ENCODE peak calls at places on chromosomes 12 and 14, in eight cellular contexts. One of them, this sample, is unnamed.

GRCh38 chr12:125773033-125773432 is 707.8 kb downstream of the AACS start:
- DNase-seq in CD4-positive, alpha-beta T cell: no peak
- DNase-seq in Panc1: no peak
- DNase-seq in NB4: peak; percentile 76
- DNase-seq in lower leg skin: no peak
- DNase-seq in BE2C: peak; percentile 38
- DNase-seq in progenitor cell of endocrine pancreas: no peak
- DNase-seq in heart right ventricle: no peak
- DNase-seq in this sample: no peak

GRCh38 chr12:124301084-124301654 is 6.3 kb downstream of the RFLNA start:
- DNase-seq in CD4-positive, alpha-beta T cell: no peak
- DNase-seq in heart right ventricle: no peak
- DNase-seq in lower leg skin: no peak
- DNase-seq in NB4: no peak
- DNase-seq in BE2C: no peak
- DNase-seq in Panc1: no peak
- DNase-seq in progenitor cell of endocrine pancreas: no peak
- DNase-seq in this sample: no peak

GRCh38 chr12:51827925-51828818 is 20.3 kb downstream of the FIGNL2 start:
- DNase-seq in lower leg skin: no peak
- DNase-seq in CD4-positive, alpha-beta T cell: no peak
- DNase-seq in NB4: peak; percentile 44
- DNase-seq in heart right ventricle: no peak
- DNase-seq in Panc1: no peak
- DNase-seq in BE2C: no peak
- DNase-seq in progenitor cell of endocrine pancreas: no peak
- DNase-seq in this sample: no peak

GRCh38 chr14:29892327-29892726 is 35.3 kb downstream of the PRKD1 start:
- DNase-seq in CD4-positive, alpha-beta T cell: no peak
- DNase-seq in progenitor cell of endocrine pancreas: no peak
- DNase-seq in lower leg skin: no peak
- DNase-seq in heart right ventricle: no peak
- DNase-seq in BE2C: no peak
- DNase-seq in NB4: no peak
- DNase-seq in Panc1: no peak
- DNase-seq in this sample: no peak

GRCh38 chr12:97921957-97922722 is 459.5 kb downstream of the RMST start:
- DNase-seq in progenitor cell of endocrine pancreas: no peak
- DNase-seq in heart right ventricle: no peak
- DNase-seq in CD4-positive, alpha-beta T cell: no peak
- DNase-seq in Panc1: no peak
- DNase-seq in NB4: no peak
- DNase-seq in lower leg skin: no peak
- DNase-seq in BE2C: no peak
- DNase-seq in this sample: no peak

GRCh38 chr14:68676511-68676943 is 116.3 kb downstream of the ZFP36L1 start:
- DNase-seq in NB4: no peak
- DNase-seq in Panc1: no peak
- DNase-seq in heart right ventricle: no peak
- DNase-seq in progenitor cell of endocrine pancreas: no peak
- DNase-seq in CD4-positive, alpha-beta T cell: no peak
- DNase-seq in BE2C: no peak
- DNase-seq in lower leg skin: no peak
- DNase-seq in this sample: no peak

GRCh38 chr14:85471744-85472143 is 58.2 kb upstream of the FLRT2 start:
- DNase-seq in Panc1: peak; percentile 48
- DNase-seq in NB4: no peak
- DNase-seq in progenitor cell of endocrine pancreas: no peak
- DNase-seq in lower leg skin: no peak
- DNase-seq in heart right ventricle: peak; percentile 36
- DNase-seq in CD4-positive, alpha-beta T cell: no peak
- DNase-seq in BE2C: no peak
- DNase-seq in this sample: no peak

GRCh38 chr14:90019824-90020523 is 41.8 kb upstream of the KCNK13 start:
- DNase-seq in CD4-positive, alpha-beta T cell: no peak
- DNase-seq in heart right ventricle: no peak
- DNase-seq in progenitor cell of endocrine pancreas: no peak
- DNase-seq in Panc1: no peak
- DNase-seq in lower leg skin: no peak
- DNase-seq in NB4: no peak
- DNase-seq in BE2C: no peak
- DNase-seq in this sample: no peak

GRCh38 chr14:93970967-93971634 is 5.3 kb downstream of the ASB2 start:
- DNase-seq in BE2C: no peak
- DNase-seq in Panc1: no peak
- DNase-seq in NB4: peak; percentile 64
- DNase-seq in CD4-positive, alpha-beta T cell: no peak
- DNase-seq in heart right ventricle: no peak
- DNase-seq in progenitor cell of endocrine pancreas: no peak
- DNase-seq in lower leg skin: no peak
- DNase-seq in this sample: peak; percentile 51

GRCh38 chr14:88013750-88014349 is 8.9 kb downstream of the GPR65 start:
- DNase-seq in BE2C: peak; percentile 68
- DNase-seq in heart right ventricle: peak; percentile 69
- DNase-seq in lower leg skin: peak; percentile 92
- DNase-seq in progenitor cell of endocrine pancreas: peak; percentile 41
- DNase-seq in CD4-positive, alpha-beta T cell: no peak
- DNase-seq in Panc1: peak; percentile 48
- DNase-seq in NB4: peak; percentile 63
- DNase-seq in this sample: peak; percentile 55

GRCh38 chr14:99633141-99633540 is 11.8 kb upstream of the HHIPL1 start:
- DNase-seq in BE2C: peak; percentile 38
- DNase-seq in progenitor cell of endocrine pancreas: no peak
- DNase-seq in NB4: no peak
- DNase-seq in heart right ventricle: no peak
- DNase-seq in CD4-positive, alpha-beta T cell: no peak
- DNase-seq in Panc1: no peak
- DNase-seq in lower leg skin: no peak
- DNase-seq in this sample: no peak

GRCh38 chr14:53609009-53609408 is 347.6 kb downstream of the BMP4 start:
- DNase-seq in NB4: no peak
- DNase-seq in progenitor cell of endocrine pancreas: no peak
- DNase-seq in CD4-positive, alpha-beta T cell: no peak
- DNase-seq in lower leg skin: no peak
- DNase-seq in heart right ventricle: no peak
- DNase-seq in BE2C: no peak
- DNase-seq in Panc1: no peak
- DNase-seq in this sample: no peak

GRCh38 chr14:53613404-53614253 is 343.0 kb downstream of the BMP4 start:
- DNase-seq in Panc1: peak; percentile 69
- DNase-seq in lower leg skin: no peak
- DNase-seq in NB4: no peak
- DNase-seq in CD4-positive, alpha-beta T cell: no peak
- DNase-seq in BE2C: no peak
- DNase-seq in heart right ventricle: no peak
- DNase-seq in progenitor cell of endocrine pancreas: peak; percentile 25
- DNase-seq in this sample: no peak

GRCh38 chr14:53615254-53615653 is 341.4 kb downstream of the BMP4 start:
- DNase-seq in progenitor cell of endocrine pancreas: no peak
- DNase-seq in lower leg skin: no peak
- DNase-seq in BE2C: no peak
- DNase-seq in heart right ventricle: no peak
- DNase-seq in Panc1: no peak
- DNase-seq in CD4-positive, alpha-beta T cell: no peak
- DNase-seq in NB4: no peak
- DNase-seq in this sample: no peak

GRCh38 chr14:53608369-53608768 is 348.3 kb downstream of the BMP4 start:
- DNase-seq in Panc1: no peak
- DNase-seq in NB4: no peak
- DNase-seq in BE2C: no peak
- DNase-seq in progenitor cell of endocrine pancreas: no peak
- DNase-seq in CD4-positive, alpha-beta T cell: no peak
- DNase-seq in heart right ventricle: no peak
- DNase-seq in lower leg skin: peak; percentile 81
- DNase-seq in this sample: no peak

DNA sequence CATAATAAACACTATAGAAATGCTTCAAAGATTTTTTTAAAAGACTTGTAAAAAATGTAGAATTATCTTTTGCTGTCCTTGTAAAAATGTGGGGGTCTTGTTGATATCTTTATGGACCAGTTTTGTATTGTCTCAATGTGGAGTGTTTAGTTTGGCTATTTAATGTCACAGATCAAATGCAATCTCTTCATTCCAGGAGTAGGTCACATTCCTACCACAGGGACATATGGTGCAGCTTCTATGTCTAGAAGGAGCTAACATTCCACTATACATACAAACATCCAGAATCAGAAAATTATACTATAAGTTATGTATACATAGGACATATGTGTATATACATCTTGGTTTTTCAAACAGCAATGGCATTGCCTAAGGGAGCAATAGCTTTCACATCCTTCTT is 345.7 kb downstream of the BMP4 start:
- DNase-seq in lower leg skin: no peak
- DNase-seq in progenitor cell of endocrine pancreas: no peak
- DNase-seq in heart right ventricle: no peak
- DNase-seq in BE2C: no peak
- DNase-seq in NB4: no peak
- DNase-seq in Panc1: no peak
- DNase-seq in CD4-positive, alpha-beta T cell: no peak
- DNase-seq in this sample: no peak
- TF ChIP-seq CTCF in lower leg skin: no peak
- TF ChIP-seq CTCF in progenitor cell of endocrine pancreas: peak; percentile 23
- TF ChIP-seq CTCF in heart right ventricle: no peak
- TF ChIP-seq CTCF in BE2C: no peak
- TF ChIP-seq CTCF in NB4: no peak
- TF ChIP-seq CTCF in Panc1: no peak
- TF ChIP-seq CTCF in CD4-positive, alpha-beta T cell: no peak
- TF ChIP-seq CTCF in this sample: no peak

GRCh38 chr14:67432088-67432564 is 20.2 kb upstream of the PLEK2 start:
- DNase-seq in Panc1: no peak
- DNase-seq in NB4: no peak
- DNase-seq in CD4-positive, alpha-beta T cell: no peak
- DNase-seq in heart right ventricle: no peak
- DNase-seq in BE2C: no peak
- DNase-seq in progenitor cell of endocrine pancreas: no peak
- DNase-seq in lower leg skin: no peak
- DNase-seq in this sample: no peak

GRCh38 chr14:67435603-67436002 is 23.6 kb upstream of the PLEK2 start:
- DNase-seq in BE2C: no peak
- DNase-seq in lower leg skin: no peak
- DNase-seq in heart right ventricle: no peak
- DNase-seq in NB4: no peak
- DNase-seq in progenitor cell of endocrine pancreas: no peak
- DNase-seq in Panc1: no peak
- DNase-seq in CD4-positive, alpha-beta T cell: no peak
- DNase-seq in this sample: no peak

GRCh38 chr14:67438969-67439368 is 27.0 kb upstream of the PLEK2 start:
- DNase-seq in lower leg skin: no peak
- DNase-seq in BE2C: no peak
- DNase-seq in CD4-positive, alpha-beta T cell: no peak
- DNase-seq in Panc1: no peak
- DNase-seq in NB4: no peak
- DNase-seq in heart right ventricle: no peak
- DNase-seq in progenitor cell of endocrine pancreas: no peak
- DNase-seq in this sample: no peak

GRCh38 chr14:67440513-67440912 is 28.5 kb upstream of the PLEK2 start:
- DNase-seq in CD4-positive, alpha-beta T cell: no peak
- DNase-seq in NB4: no peak
- DNase-seq in BE2C: no peak
- DNase-seq in progenitor cell of endocrine pancreas: no peak
- DNase-seq in heart right ventricle: no peak
- DNase-seq in Panc1: no peak
- DNase-seq in lower leg skin: no peak
- DNase-seq in this sample: no peak

GRCh38 chr14:67436006-67436866 is 24.3 kb upstream of the PLEK2 start:
- DNase-seq in heart right ventricle: no peak
- DNase-seq in Panc1: no peak
- DNase-seq in lower leg skin: no peak
- DNase-seq in BE2C: no peak
- DNase-seq in progenitor cell of endocrine pancreas: no peak
- DNase-seq in CD4-positive, alpha-beta T cell: no peak
- DNase-seq in NB4: no peak
- DNase-seq in this sample: no peak
- TF ChIP-seq CTCF in heart right ventricle: no peak
- TF ChIP-seq CTCF in Panc1: no peak
- TF ChIP-seq CTCF in lower leg skin: no peak
- TF ChIP-seq CTCF in BE2C: no peak
- TF ChIP-seq CTCF in progenitor cell of endocrine pancreas: no peak
- TF ChIP-seq CTCF in CD4-positive, alpha-beta T cell: no peak
- TF ChIP-seq CTCF in NB4: no peak
- TF ChIP-seq CTCF in this sample: no peak

DNA sequence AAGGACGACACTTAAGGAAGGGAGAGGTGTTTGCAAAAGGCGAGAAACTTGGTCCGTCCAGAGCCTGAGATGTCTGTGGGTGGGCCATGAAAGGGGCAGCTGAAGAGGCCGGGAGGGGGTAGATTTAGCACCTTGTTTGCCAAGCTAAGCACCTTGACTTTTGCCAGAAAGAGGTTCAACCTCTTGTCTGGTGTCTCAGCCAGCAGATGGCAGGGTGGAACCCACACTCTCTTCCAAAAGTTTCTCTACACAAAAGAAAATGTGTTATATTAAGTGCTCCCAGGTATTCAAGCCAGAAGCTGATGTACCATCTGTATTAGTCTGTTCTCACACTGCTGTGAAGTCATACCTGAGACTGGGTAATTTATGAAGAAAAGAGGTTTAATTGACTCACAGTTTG is 69.9 kb downstream of the SUDS3 start:
- DNase-seq in NB4: no peak
- DNase-seq in CD4-positive, alpha-beta T cell: no peak
- DNase-seq in Panc1: no peak
- DNase-seq in BE2C: no peak
- DNase-seq in lower leg skin: no peak
- DNase-seq in heart right ventricle: no peak
- DNase-seq in progenitor cell of endocrine pancreas: no peak
- DNase-seq in this sample: no peak
- TF ChIP-seq CTCF in NB4: peak; percentile 11
- TF ChIP-seq CTCF in CD4-positive, alpha-beta T cell: no peak
- TF ChIP-seq CTCF in Panc1: peak; percentile 24
- TF ChIP-seq CTCF in BE2C: no peak
- TF ChIP-seq CTCF in lower leg skin: no peak
- TF ChIP-seq CTCF in heart right ventricle: no peak
- TF ChIP-seq CTCF in progenitor cell of endocrine pancreas: no peak
- TF ChIP-seq CTCF in this sample: no peak

GRCh38 chr12:45658066-45658465 is 71.4 kb upstream of the ARID2 start:
- DNase-seq in progenitor cell of endocrine pancreas: no peak
- DNase-seq in NB4: peak; percentile 36
- DNase-seq in BE2C: no peak
- DNase-seq in Panc1: no peak
- DNase-seq in CD4-positive, alpha-beta T cell: no peak
- DNase-seq in heart right ventricle: no peak
- DNase-seq in lower leg skin: no peak
- DNase-seq in this sample: no peak

GRCh38 chr12:45651029-45651428 is 78.5 kb upstream of the ARID2 start:
- DNase-seq in BE2C: no peak
- DNase-seq in CD4-positive, alpha-beta T cell: no peak
- DNase-seq in lower leg skin: no peak
- DNase-seq in heart right ventricle: no peak
- DNase-seq in Panc1: no peak
- DNase-seq in NB4: no peak
- DNase-seq in progenitor cell of endocrine pancreas: no peak
- DNase-seq in this sample: no peak

GRCh38 chr12:45655753-45656152 is 73.8 kb upstream of the ARID2 start:
- DNase-seq in CD4-positive, alpha-beta T cell: no peak
- DNase-seq in lower leg skin: no peak
- DNase-seq in progenitor cell of endocrine pancreas: no peak
- DNase-seq in Panc1: no peak
- DNase-seq in heart right ventricle: no peak
- DNase-seq in NB4: peak; percentile 19
- DNase-seq in BE2C: no peak
- DNase-seq in this sample: no peak

GRCh38 chr12:45654002-45654401 is 75.5 kb upstream of the ARID2 start:
- DNase-seq in NB4: no peak
- DNase-seq in BE2C: no peak
- DNase-seq in CD4-positive, alpha-beta T cell: no peak
- DNase-seq in progenitor cell of endocrine pancreas: no peak
- DNase-seq in Panc1: no peak
- DNase-seq in lower leg skin: no peak
- DNase-seq in heart right ventricle: no peak
- DNase-seq in this sample: no peak

GRCh38 chr12:45655186-45655585 is 74.3 kb upstream of the ARID2 start:
- DNase-seq in CD4-positive, alpha-beta T cell: peak; percentile 45
- DNase-seq in progenitor cell of endocrine pancreas: no peak
- DNase-seq in lower leg skin: no peak
- DNase-seq in heart right ventricle: no peak
- DNase-seq in NB4: peak; percentile 41
- DNase-seq in Panc1: no peak
- DNase-seq in BE2C: peak; percentile 18
- DNase-seq in this sample: peak; percentile 27
- TF ChIP-seq CTCF in CD4-positive, alpha-beta T cell: no peak
- TF ChIP-seq CTCF in progenitor cell of endocrine pancreas: no peak
- TF ChIP-seq CTCF in lower leg skin: no peak
- TF ChIP-seq CTCF in heart right ventricle: no peak
- TF ChIP-seq CTCF in NB4: no peak
- TF ChIP-seq CTCF in Panc1: no peak
- TF ChIP-seq CTCF in BE2C: peak; percentile 29
- TF ChIP-seq CTCF in this sample: peak; percentile 37

This sample was measured in natural killer cell.